ENCODE peak calls at places on chromosomes 5 and 9, in six cellular contexts. S is gastrocnemius medialis; G is endodermal cell; E is psoas muscle; D is brain microvascular endothelial cell; M is effector memory CD4-positive, alpha-beta T cell. L is an unnamed sample.

GRCh38 chr5:142826741-142827492 is 56.7 kb downstream of the ARHGAP26 start:
- DNase-seq in E (no peak), M (no peak), G (no peak), S (no peak), D (peak; percentile 62), L (no peak)

GRCh38 chr5:157597277-157597676 is 21.7 kb upstream of the ADAM19 start:
- DNase-seq in S (no peak), D (no peak), E (no peak), M (no peak), G (no peak), L (no peak)

GRCh38 chr9:111350556-111350955 is 20.5 kb upstream of the OR2K2 start:
- DNase-seq in D (no peak), M (no peak), G (no peak), E (no peak), S (no peak), L (no peak)

GRCh38 chr5:139110526-139111168 is 87.5 kb downstream of the SIL1 start:
- DNase-seq in E (no peak), D (no peak), S (no peak), G (no peak), M (no peak), L (no peak)

GRCh38 chr5:152592416-152592815 is 187.3 kb upstream of the NMUR2 start:
- DNase-seq in E (no peak), D (no peak), M (no peak), G (no peak), S (no peak), L (no peak)

GRCh38 chr9:109765821-109766220 is 14.2 kb upstream of the PALM2AKAP2 start:
- DNase-seq in D (no peak), E (no peak), S (no peak), M (no peak), G (no peak), L (no peak)

GRCh38 chr9:129183495-129184308 is 5.6 kb upstream of the IER5L start:
- DNase-seq in D (no peak), S (no peak), M (no peak), E (no peak), G (no peak), L (peak; percentile 67)

GRCh38 chr9:76704601-76705204 is 59.5 kb upstream of the PCA3 start:
- DNase-seq in E (no peak), M (no peak), D (peak; percentile 41), S (no peak), G (peak; percentile 63), L (no peak)

GRCh38 chr9:120405134-120405533 is 174.8 kb downstream of the CDK5RAP2 start:
- DNase-seq in S (no peak), D (no peak), G (no peak), E (no peak), M (no peak), L (no peak)

GRCh38 chr5:8770431-8770830 is 775.4 kb downstream of the SEMA5A start:
- DNase-seq in E (no peak), D (peak; percentile 57), M (no peak), S (no peak), G (no peak), L (no peak)

GRCh38 chr9:106953166-106953565 is 90.2 kb downstream of the ZNF462 start:
- DNase-seq in M (no peak), S (peak; percentile 6), D (peak; percentile 40), G (no peak), E (no peak), L (no peak)

GRCh38 chr5:91361790-91362189 is 21.3 kb downstream of the ARRDC3 start:
- DNase-seq in M (no peak), E (no peak), D (no peak), S (no peak), G (no peak), L (no peak)

GRCh38 chr5:10705736-10706135 is 55.3 kb downstream of the DAP start:
- DNase-seq in S (no peak), D (no peak), E (no peak), M (no peak), G (no peak), L (no peak)

GRCh38 chr9:117616436-117616835 is 87.8 kb upstream of the TLR4 start:
- DNase-seq in G (no peak), S (no peak), M (no peak), D (no peak), E (no peak), L (peak; percentile 87)

GRCh38 chr5:145981612-145982571 is 45.5 kb downstream of the SH3RF2 start:
- DNase-seq in E (no peak), S (no peak), D (no peak), M (no peak), G (no peak), L (no peak)

GRCh38 chr9:94011134-94011533 is 56.0 kb upstream of the BARX1 start:
- DNase-seq in E (no peak), G (no peak), D (no peak), S (no peak), M (no peak), L (no peak)

DNA sequence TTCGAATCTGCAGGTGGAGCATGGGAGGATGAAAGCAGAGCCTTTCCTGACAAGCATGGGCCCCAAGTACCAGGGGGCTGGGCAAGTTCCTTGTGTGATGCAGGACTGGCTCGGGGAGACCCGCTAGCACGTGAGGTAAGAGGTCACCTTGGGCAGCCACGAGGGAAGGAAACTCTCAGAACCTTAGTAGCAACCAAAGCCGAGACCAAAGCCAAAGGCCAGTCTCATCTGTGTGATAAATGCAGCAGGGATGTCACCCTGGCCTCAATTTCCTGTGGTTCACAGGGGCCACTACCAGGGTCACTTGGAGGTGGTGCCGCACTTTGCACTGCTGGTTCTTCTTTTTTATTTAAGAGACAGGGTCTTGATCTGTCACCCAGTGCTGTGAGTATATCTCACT is 39.5 kb downstream of the PRRT1B start:
- DNase-seq in G (no peak), S (no peak), D (no peak), M (no peak), E (no peak), L (no peak)
- H3K36me3 ChIP-seq in G (peaks cover 21% of the 10 kb centered on the region), S (peaks cover 85% of the 10 kb centered on the region), D (peaks cover 23% of the 10 kb centered on the region), M (peaks cover 70% of the 10 kb centered on the region), E (peaks cover 88% of the 10 kb centered on the region), L (peaks cover 68% of the 10 kb centered on the region)

GRCh38 chr9:105912157-105912867 is 218.0 kb downstream of the TMEM38B start:
- DNase-seq in G (no peak), D (no peak), S (no peak), M (no peak), E (no peak), L (no peak)

GRCh38 chr9:105912868-105913516 is 218.7 kb downstream of the TMEM38B start:
- DNase-seq in S (peak; percentile 90), G (peak; percentile 64), E (peak; percentile 63), D (no peak), M (no peak), L (no peak)

GRCh38 chr9:105908069-105908468 is 213.7 kb downstream of the TMEM38B start:
- DNase-seq in G (no peak), E (no peak), S (no peak), M (no peak), D (no peak), L (no peak)

DNA sequence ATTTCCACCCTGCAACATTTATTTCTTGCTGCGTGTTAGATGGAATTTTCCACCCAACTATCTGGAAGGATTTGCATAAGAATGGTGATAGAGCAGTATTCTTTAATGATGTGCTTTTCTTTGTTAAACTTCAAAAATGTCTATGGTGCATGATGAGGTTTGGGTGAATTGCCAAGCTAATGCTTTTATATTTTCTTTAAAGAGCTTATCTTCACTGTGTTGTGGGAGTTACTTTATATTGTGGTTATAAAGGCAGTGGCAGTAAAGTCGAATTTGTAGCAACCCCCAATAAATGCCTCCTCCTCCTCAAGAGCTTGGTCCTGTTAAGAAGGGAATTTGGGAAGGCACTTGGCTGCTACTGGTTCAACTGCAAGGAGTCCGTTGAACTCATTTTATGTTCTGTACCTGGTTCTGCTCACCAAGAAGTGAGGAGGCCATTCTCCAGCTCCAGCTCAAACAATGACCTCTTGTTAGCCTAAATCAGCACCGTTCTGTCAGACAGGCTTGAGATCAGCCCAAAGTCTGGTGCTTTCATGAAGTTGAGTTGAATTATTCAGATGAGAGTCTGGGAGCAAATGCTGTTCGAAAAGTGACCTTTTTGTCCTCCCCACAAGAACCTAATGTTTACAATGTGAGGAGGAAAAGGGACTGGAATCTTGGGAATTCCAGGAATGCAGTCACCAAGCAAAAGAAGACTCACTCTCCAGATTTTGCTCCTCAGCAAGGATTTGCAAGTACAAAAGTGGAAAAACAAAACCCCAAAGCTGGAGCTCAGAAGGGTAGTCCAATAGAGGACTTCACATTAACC is 217.0 kb downstream of the TMEM38B start:
- DNase-seq in G (peak; percentile 70), D (no peak), S (no peak), M (no peak), E (no peak), L (no peak)
- H3K4me3 ChIP-seq in G (peak overlapping the region; percentile 59), D (no peak overlapping the region), S (peak overlapping the region; percentile 21), M (no peak overlapping the region), E (no peak overlapping the region), L (no peak overlapping the region)

GRCh38 chr5:6633469-6634326 is 458 bp downstream of the SRD5A1 start:
- DNase-seq in M (no peak), E (no peak), S (no peak), G (peak; percentile 83), D (peak; percentile 6), L (peak; percentile 52)

GRCh38 chr5:6636293-6636692 is 3.1 kb downstream of the SRD5A1 start:
- DNase-seq in M (no peak), E (no peak), S (no peak), G (no peak), D (no peak), L (no peak)

GRCh38 chr5:6632931-6633468 is at the start of the genes NSUN2 and SRD5A1:
- DNase-seq in G (peak; percentile 95), M (peak; percentile 86), D (peak; percentile 77), S (peak; percentile 78), E (peak; percentile 90), L (peak; percentile 94)

GRCh38 chr5:6634327-6634713 is 1.1 kb downstream of the SRD5A1 start:
- DNase-seq in S (no peak), D (no peak), E (no peak), M (no peak), G (peak; percentile 54), L (no peak)

DNA sequence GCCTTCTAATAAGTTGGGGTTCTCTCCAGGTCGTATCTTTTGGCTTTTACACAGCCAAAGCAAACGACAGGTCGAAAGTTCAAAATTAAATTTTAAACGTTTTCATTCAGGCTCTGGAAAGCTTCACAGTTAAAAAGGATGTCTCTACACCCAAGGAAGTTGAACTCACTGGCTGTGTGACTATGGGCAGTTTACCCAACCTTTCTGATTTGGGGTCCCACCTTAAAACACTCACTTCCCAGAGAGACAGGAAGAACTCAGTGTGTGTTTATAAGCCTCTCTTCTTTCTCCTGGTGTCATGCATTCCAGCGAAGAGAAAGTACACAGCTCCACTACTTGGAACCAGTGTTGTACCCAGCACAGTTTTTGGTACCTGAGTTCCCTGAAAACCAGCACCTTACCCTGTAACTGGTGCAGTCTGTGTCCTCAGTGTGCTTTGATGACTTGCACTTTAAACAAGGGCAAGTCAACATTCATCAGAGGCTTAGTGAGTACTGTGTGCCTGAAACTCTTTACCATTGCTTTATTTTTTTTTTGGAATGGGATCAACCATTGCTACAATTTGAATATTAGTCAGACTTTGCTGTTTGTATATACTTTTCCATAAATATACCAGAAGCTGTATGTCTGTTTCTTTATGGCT is 1.7 kb downstream of the SRD5A1 start:
- DNase-seq in G (no peak), D (no peak), E (no peak), S (no peak), M (no peak), L (no peak)
- H3K27ac ChIP-seq in G (no peak overlapping the region), D (no peak overlapping the region), E (no peak overlapping the region), S (no peak overlapping the region), M (no peak overlapping the region), L (no peak overlapping the region)

GRCh38 chr5:177487144-177487543 is 10.3 kb downstream of the PDLIM7 start:
- DNase-seq in D (no peak), M (no peak), E (no peak), G (no peak), S (no peak), L (no peak)
- H3K36me3 ChIP-seq in D (peaks cover 94% of the 10 kb centered on the region), M (no peaks in the 10 kb centered on the region), E (peaks cover 83% of the 10 kb centered on the region), G (peaks cover 86% of the 10 kb centered on the region), S (peaks cover 54% of the 10 kb centered on the region), L (peaks cover 15% of the 10 kb centered on the region)